ENCODE peak calls at places on chromosomes 5 and 9, in five cellular contexts. T is GM13976, J is cardiac fibroblast, I is colonic mucosa, O is PC-3. K is an unnamed sample.

GRCh38 chr5:74309050-74309449 is 331.5 kb downstream of the ENC1 start:
- DNase-seq in T (no peak), J (no peak), I (no peak), O (no peak), K (no peak)

GRCh38 chr9:38160613-38161215 is 91.7 kb upstream of the SHB start:
- DNase-seq in T (peak), J (peak), I (peak), O (peak), K (peak)

GRCh38 chr9:13607746-13608445 is 328.4 kb upstream of the MPDZ start:
- DNase-seq in T (no peak), J (peak), I (no peak), O (no peak), K (no peak)

GRCh38 chr9:110287289-110287680 is 31.0 kb upstream of the TXN start:
- DNase-seq in T (no peak), J (no peak), I (no peak), O (no peak), K (no peak)

GRCh38 chr5:133353741-133354140 is 258.6 kb downstream of the FSTL4 start:
- DNase-seq in T (no peak), J (no peak), I (no peak), O (no peak), K (no peak)

GRCh38 chr9:121279841-121280388 is 12.0 kb downstream of the GSN start:
- DNase-seq in T (no peak), J (no peak), I (no peak), O (no peak), K (no peak)

GRCh38 chr5:170252710-170253350 is 20.0 kb downstream of the C5orf58 start:
- DNase-seq in T (no peak), J (no peak), I (no peak), O (no peak), K (no peak)

GRCh38 chr5:175657593-175658271 is at the start of gene HRH2:
- DNase-seq in T (no peak), J (no peak), I (no peak), O (no peak), K (no peak)

GRCh38 chr9:116499434-116499833 is 187.7 kb upstream of the TRIM32 start:
- DNase-seq in T (no peak), J (no peak), I (no peak), O (no peak), K (no peak)

GRCh38 chr5:172646716-172647285 is 5.7 kb downstream of the NEURL1B start:
- DNase-seq in T (no peak), J (peak), I (peak), O (no peak), K (no peak)
- TF ChIP-seq CTCF in T (no peak), J (peak), I (peak), O (no peak), K (no peak)

DNA sequence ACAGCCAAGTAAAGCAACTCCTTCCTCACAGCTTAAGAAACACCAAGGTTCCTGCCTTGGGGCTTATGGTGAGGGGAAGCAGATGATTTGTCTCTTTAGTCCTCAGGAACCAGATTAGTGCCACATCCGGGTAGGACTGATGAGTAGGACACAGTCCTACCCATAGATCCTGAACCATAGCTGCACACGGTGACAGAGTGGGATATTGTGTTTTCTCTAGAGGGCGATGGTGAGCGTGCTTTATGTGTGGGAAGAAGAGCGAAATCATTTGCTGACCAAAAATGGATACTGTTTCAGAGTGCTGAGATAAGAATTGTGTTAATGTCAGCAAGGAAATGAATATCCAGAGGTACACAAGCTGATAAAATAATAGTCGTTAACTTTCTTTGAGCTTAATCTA is 209.0 kb upstream of the FBXL7 start:
- DNase-seq in T (no peak), J (no peak), I (no peak), O (peak), K (no peak)
- TF ChIP-seq CTCF in T (no peak), J (no peak), I (no peak), O (peak), K (no peak)

GRCh38 chr5:95809414-95809960 is 13.0 kb downstream of the GLRX start:
- DNase-seq in T (no peak), J (peak), I (no peak), O (peak), K (no peak)
- TF ChIP-seq CTCF in T (no peak), J (no peak), I (no peak), O (no peak), K (no peak)

GRCh38 chr9:92440751-92441046 is 16.4 kb upstream of the OMD start:
- DNase-seq in T (peak), J (no peak), I (no peak), O (no peak), K (no peak)

GRCh38 chr9:92435263-92435662 is 11.0 kb upstream of the OMD start:
- DNase-seq in T (no peak), J (no peak), I (no peak), O (no peak), K (no peak)

GRCh38 chr9:92439921-92440750 is 15.9 kb upstream of the OMD start:
- DNase-seq in T (no peak), J (peak), I (no peak), O (peak), K (peak)

GRCh38 chr9:92444841-92445240 is 20.6 kb upstream of the OMD start:
- DNase-seq in T (no peak), J (no peak), I (no peak), O (no peak), K (no peak)

GRCh38 chr9:92438900-92439526 is 14.7 kb upstream of the OMD start:
- DNase-seq in T (no peak), J (peak), I (no peak), O (peak), K (peak)
- TF ChIP-seq CTCF in T (no peak), J (peak), I (no peak), O (peak), K (peak)

GRCh38 chr5:53069626-53070025 is 39.9 kb downstream of the MOCS2 start:
- DNase-seq in T (no peak), J (peak), I (no peak), O (peak), K (no peak)
- TF ChIP-seq CTCF in T (no peak), J (no peak), I (no peak), O (no peak), K (no peak)

GRCh38 chr5:196350-196749 is 5.1 kb downstream of the LRRC14B start:
- DNase-seq in T (no peak), J (no peak), I (no peak), O (no peak), K (no peak)

GRCh38 chr5:194102-194501 is 2.8 kb downstream of the LRRC14B start:
- DNase-seq in T (no peak), J (no peak), I (no peak), O (no peak), K (no peak)

GRCh38 chr5:194603-195209 is 3.4 kb downstream of the LRRC14B start:
- DNase-seq in T (no peak), J (no peak), I (no peak), O (no peak), K (no peak)

GRCh38 chr5:192970-193831 is 1.9 kb downstream of the LRRC14B start:
- DNase-seq in T (no peak), J (no peak), I (no peak), O (no peak), K (no peak)

DNA sequence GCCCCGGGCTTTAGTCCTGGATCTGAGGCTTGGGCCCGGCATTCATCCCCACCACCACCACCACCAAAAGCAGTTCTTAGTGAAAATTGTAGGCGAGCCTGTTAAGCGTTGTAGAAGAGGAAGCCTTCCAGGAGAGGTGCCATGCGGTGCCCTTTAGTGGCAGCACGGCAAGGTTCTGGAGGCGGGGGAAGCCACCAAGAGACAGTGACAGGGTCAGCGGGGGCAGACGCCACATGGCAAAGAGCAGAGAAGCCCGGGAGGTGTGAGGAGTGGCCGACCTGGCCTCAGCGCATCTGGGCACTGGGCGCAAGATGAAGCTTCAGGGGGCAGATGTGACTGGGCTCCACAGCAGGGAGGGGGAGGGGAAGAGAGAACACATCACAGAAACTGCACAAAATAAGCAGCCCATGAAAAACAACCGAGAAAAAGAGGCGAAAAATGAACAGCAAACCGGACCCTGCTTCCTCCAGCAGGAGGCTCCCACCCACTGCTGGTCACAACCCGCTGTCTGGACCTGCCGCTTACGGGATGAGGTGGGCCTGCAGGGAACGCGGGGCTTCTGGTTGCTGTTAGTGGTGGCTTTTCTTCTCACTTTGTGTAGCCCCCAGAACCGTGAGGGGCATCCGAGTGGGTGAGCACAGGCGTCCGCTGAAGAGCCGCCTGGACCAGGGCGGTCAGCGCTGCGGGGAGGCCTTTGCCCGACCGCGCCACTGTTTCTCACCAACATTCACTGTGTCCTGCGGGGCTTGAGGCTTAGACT is 4.3 kb downstream of the LRRC14B start:
- DNase-seq in T (no peak), J (no peak), I (no peak), O (no peak), K (no peak)
- TF ChIP-seq CTCF in T (no peak), J (no peak), I (no peak), O (no peak), K (no peak)

DNA sequence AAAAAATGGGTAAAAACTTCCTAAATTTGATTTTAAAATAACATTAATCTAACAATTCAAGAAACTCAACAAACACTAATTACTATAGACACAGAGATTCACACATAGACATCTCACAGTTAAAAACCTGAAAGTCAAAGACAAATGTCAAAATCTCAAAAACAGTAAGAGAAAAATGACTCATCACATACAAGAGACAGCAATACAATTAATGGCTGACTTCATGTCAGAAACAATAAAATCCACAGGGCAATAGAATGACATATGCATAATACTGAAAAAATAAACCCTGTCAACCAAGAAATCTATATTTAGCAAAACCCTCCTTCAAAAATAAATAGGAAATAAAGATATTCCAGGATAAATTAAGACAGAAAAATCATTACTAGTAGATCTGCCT is 200.4 kb downstream of the CEMIP2 start:
- DNase-seq in T (no peak), J (no peak), I (no peak), O (no peak), K (no peak)
- TF ChIP-seq CTCF in T (no peak), J (no peak), I (no peak), O (no peak), K (no peak)

GRCh38 chr5:72082048-72082447 is 25.2 kb upstream of the MAP1B start:
- DNase-seq in T (no peak), J (no peak), I (no peak), O (no peak), K (no peak)
- TF ChIP-seq CTCF in T (no peak), J (no peak), I (no peak), O (peak), K (no peak)

GRCh38 chr9:97992219-97992618 is 9.1 kb downstream of the ANP32B start:
- DNase-seq in T (no peak), J (no peak), I (no peak), O (no peak), K (no peak)
- TF ChIP-seq CTCF in T (no peak), J (no peak), I (no peak), O (no peak), K (no peak)

DNA sequence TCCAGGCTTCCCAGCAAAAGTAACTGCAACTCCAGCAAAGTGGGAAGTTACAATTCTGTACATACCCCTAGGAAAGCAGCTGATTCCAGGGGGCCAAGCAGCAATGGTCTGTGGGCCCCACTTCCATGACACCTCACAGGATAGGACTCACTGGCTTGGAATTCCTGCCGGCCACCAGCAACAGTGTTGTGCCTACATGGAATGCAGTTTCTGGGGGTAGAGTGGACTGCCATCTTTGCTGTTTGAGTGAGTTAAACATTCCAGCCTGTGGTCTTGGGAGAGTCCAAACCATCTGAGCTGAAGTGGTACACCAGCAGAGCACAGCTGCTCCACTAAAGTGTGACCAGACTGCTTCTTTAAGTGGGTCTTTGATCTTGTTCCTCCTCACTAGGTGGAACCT is 13.4 kb upstream of the FBN2 start:
- DNase-seq in T (no peak), J (no peak), I (no peak), O (no peak), K (no peak)
- TF ChIP-seq CTCF in T (no peak), J (no peak), I (no peak), O (no peak), K (no peak)